ENCODE peak calls at places on chromosomes 2 and 18, in nine cellular contexts. One of them, this sample, is unnamed.

GRCh38 chr2:133266926-133267590 is 301.2 kb downstream of the NCKAP5 start:
- DNase-seq in heart right ventricle: no peak
- DNase-seq in left ventricle myocardium superior: no peak
- DNase-seq in adrenal gland: no peak
- DNase-seq in WTC11: peak
- DNase-seq in HS-5: no peak
- DNase-seq in NCI-H510A treated with DMSO at 0.1 percent for 48 hours: peak
- DNase-seq in GM10248: no peak
- DNase-seq in SIG-M5: no peak
- DNase-seq in this sample: no peak

GRCh38 chr2:47357475-47357874 is 45.5 kb upstream of the MSH2 start:
- DNase-seq in heart right ventricle: no peak
- DNase-seq in left ventricle myocardium superior: no peak
- DNase-seq in adrenal gland: peak
- DNase-seq in WTC11: no peak
- DNase-seq in HS-5: no peak
- DNase-seq in NCI-H510A treated with DMSO at 0.1 percent for 48 hours: no peak
- DNase-seq in GM10248: no peak
- DNase-seq in SIG-M5: no peak
- DNase-seq in this sample: no peak

GRCh38 chr18:36688020-36688965 is 140.5 kb downstream of the TPGS2 start:
- DNase-seq in heart right ventricle: no peak
- DNase-seq in left ventricle myocardium superior: peak
- DNase-seq in adrenal gland: peak
- DNase-seq in WTC11: peak
- DNase-seq in HS-5: no peak
- DNase-seq in NCI-H510A treated with DMSO at 0.1 percent for 48 hours: peak
- DNase-seq in GM10248: peak
- DNase-seq in SIG-M5: no peak
- DNase-seq in this sample: peak

GRCh38 chr2:145811467-145812162 is 1291.7 kb upstream of the ZEB2 start:
- DNase-seq in heart right ventricle: no peak
- DNase-seq in left ventricle myocardium superior: no peak
- DNase-seq in adrenal gland: no peak
- DNase-seq in WTC11: no peak
- DNase-seq in HS-5: no peak
- DNase-seq in NCI-H510A treated with DMSO at 0.1 percent for 48 hours: no peak
- DNase-seq in GM10248: no peak
- DNase-seq in SIG-M5: no peak
- DNase-seq in this sample: no peak

GRCh38 chr2:172106128-172106961 is 3.6 kb upstream of the DLX2 start:
- DNase-seq in heart right ventricle: no peak
- DNase-seq in left ventricle myocardium superior: peak
- DNase-seq in adrenal gland: no peak
- DNase-seq in WTC11: peak
- DNase-seq in HS-5: no peak
- DNase-seq in NCI-H510A treated with DMSO at 0.1 percent for 48 hours: no peak
- DNase-seq in GM10248: peak
- DNase-seq in SIG-M5: no peak
- DNase-seq in this sample: no peak

GRCh38 chr2:240568678-240569522 is 616 bp downstream of the RNPEPL1 start:
- DNase-seq in heart right ventricle: peak
- DNase-seq in left ventricle myocardium superior: peak
- DNase-seq in adrenal gland: peak
- DNase-seq in WTC11: peak
- DNase-seq in HS-5: no peak
- DNase-seq in NCI-H510A treated with DMSO at 0.1 percent for 48 hours: peak
- DNase-seq in GM10248: peak
- DNase-seq in SIG-M5: no peak
- DNase-seq in this sample: peak

GRCh38 chr2:45195916-45196315 is 186.7 kb upstream of the SIX2 start:
- DNase-seq in heart right ventricle: no peak
- DNase-seq in left ventricle myocardium superior: no peak
- DNase-seq in adrenal gland: no peak
- DNase-seq in WTC11: no peak
- DNase-seq in HS-5: no peak
- DNase-seq in NCI-H510A treated with DMSO at 0.1 percent for 48 hours: no peak
- DNase-seq in GM10248: no peak
- DNase-seq in SIG-M5: no peak
- DNase-seq in this sample: peak

GRCh38 chr2:45904267-45904921 is 252.9 kb downstream of the PRKCE start:
- DNase-seq in heart right ventricle: no peak
- DNase-seq in left ventricle myocardium superior: no peak
- DNase-seq in adrenal gland: no peak
- DNase-seq in WTC11: no peak
- DNase-seq in HS-5: no peak
- DNase-seq in NCI-H510A treated with DMSO at 0.1 percent for 48 hours: no peak
- DNase-seq in GM10248: peak
- DNase-seq in SIG-M5: no peak
- DNase-seq in this sample: no peak

GRCh38 chr18:44733069-44733753 is 52.5 kb downstream of the SETBP1 start:
- DNase-seq in heart right ventricle: no peak
- DNase-seq in left ventricle myocardium superior: no peak
- DNase-seq in adrenal gland: peak
- DNase-seq in WTC11: no peak
- DNase-seq in HS-5: peak
- DNase-seq in NCI-H510A treated with DMSO at 0.1 percent for 48 hours: no peak
- DNase-seq in GM10248: no peak
- DNase-seq in SIG-M5: peak
- DNase-seq in this sample: no peak

GRCh38 chr2:179682756-179683155 is 178.7 kb downstream of the ZNF385B start:
- DNase-seq in heart right ventricle: no peak
- DNase-seq in left ventricle myocardium superior: no peak
- DNase-seq in adrenal gland: no peak
- DNase-seq in WTC11: no peak
- DNase-seq in HS-5: no peak
- DNase-seq in NCI-H510A treated with DMSO at 0.1 percent for 48 hours: no peak
- DNase-seq in GM10248: no peak
- DNase-seq in SIG-M5: no peak
- DNase-seq in this sample: no peak

GRCh38 chr18:49728542-49728941 is 84.8 kb downstream of the ACAA2 start:
- DNase-seq in heart right ventricle: peak
- DNase-seq in left ventricle myocardium superior: peak
- DNase-seq in adrenal gland: no peak
- DNase-seq in WTC11: peak
- DNase-seq in HS-5: no peak
- DNase-seq in NCI-H510A treated with DMSO at 0.1 percent for 48 hours: peak
- DNase-seq in GM10248: peak
- DNase-seq in SIG-M5: no peak
- DNase-seq in this sample: no peak